ENCODE peak calls at places on chromosomes 6 and 20, in eight cellular contexts. Z is amygdala; X is HT1080; L is nucleus accumbens; F is osteocyte; V is GM20000; D is activated T-helper 1 cell treated with anti-CD3 and anti-CD28 coated beads, Interleukin-2, amount 50 U/mL, for 16 hours; O is psoas muscle. C is an unnamed sample.

GRCh38 chr6:121506761-121507754 is 71.6 kb downstream of the GJA1 start:
- DNase-seq in Z (no peak), X (peak), L (no peak), F (no peak), V (no peak), D (no peak), O (peak), C (no peak)

GRCh38 chr20:49394264-49394663 is 88.2 kb downstream of the KCNB1 start:
- DNase-seq in Z (no peak), X (no peak), L (no peak), F (no peak), V (no peak), D (no peak), O (peak), C (no peak)

GRCh38 chr20:15036938-15037337 is 699.5 kb upstream of the FLRT3 start:
- DNase-seq in Z (no peak), X (no peak), L (no peak), F (no peak), V (no peak), D (no peak), O (no peak), C (no peak)

GRCh38 chr20:61837200-61837599 is 228.5 kb downstream of the TAF4 start:
- DNase-seq in Z (no peak), X (no peak), L (no peak), F (no peak), V (no peak), D (no peak), O (no peak), C (no peak)

GRCh38 chr20:56926501-56926900 is 297.4 kb downstream of the TFAP2C start:
- DNase-seq in Z (no peak), X (no peak), L (no peak), F (no peak), V (no peak), D (no peak), O (no peak), C (no peak)

GRCh38 chr6:25652007-25652515 is at the start of gene SCGN:
- DNase-seq in Z (no peak), X (peak), L (no peak), F (peak), V (peak), D (peak), O (peak), C (no peak)

GRCh38 chr6:140897349-140897748 is 1235.4 kb upstream of the GJE1 start:
- DNase-seq in Z (no peak), X (peak), L (no peak), F (no peak), V (no peak), D (no peak), O (no peak), C (no peak)

GRCh38 chr6:2952557-2953095 is 18.7 kb downstream of the SERPINB6 start:
- DNase-seq in Z (peak), X (peak), L (peak), F (peak), V (peak), D (peak), O (peak), C (no peak)

GRCh38 chr20:57814529-57814928 is 104.7 kb upstream of the PMEPA1 start:
- DNase-seq in Z (no peak), X (peak), L (no peak), F (no peak), V (no peak), D (no peak), O (no peak), C (no peak)

GRCh38 chr6:132568611-132569010 is 1.5 kb upstream of the TAAR6 start:
- DNase-seq in Z (no peak), X (no peak), L (no peak), F (no peak), V (no peak), D (no peak), O (no peak), C (no peak)

GRCh38 chr20:49575551-49576060 is 7.7 kb upstream of the PTGIS start:
- DNase-seq in Z (no peak), X (no peak), L (no peak), F (no peak), V (no peak), D (no peak), O (peak), C (no peak)

GRCh38 chr20:33859157-33859695 is 48.1 kb downstream of the CHMP4B start:
- DNase-seq in Z (no peak), X (no peak), L (no peak), F (no peak), V (no peak), D (no peak), O (peak), C (no peak)

GRCh38 chr6:41846666-41847237 is 48.4 kb downstream of the USP49 start:
- DNase-seq in Z (no peak), X (peak), L (peak), F (no peak), V (peak), D (peak), O (no peak), C (no peak)

GRCh38 chr6:81834141-81834621 is 81.7 kb upstream of the TENT5A start:
- DNase-seq in Z (no peak), X (peak), L (no peak), F (no peak), V (no peak), D (no peak), O (no peak), C (no peak)

GRCh38 chr6:108080010-108080780 is 5.7 kb upstream of the OSTM1 start:
- DNase-seq in Z (no peak), X (peak), L (no peak), F (peak), V (no peak), D (no peak), O (no peak), C (no peak)

GRCh38 chr20:51917886-51918545 is 115.7 kb upstream of the SALL4 start:
- DNase-seq in Z (no peak), X (no peak), L (no peak), F (no peak), V (no peak), D (no peak), O (no peak), C (no peak)

C was measured in esophagus squamous epithelium.